ENCODE peak calls at places on chromosomes 1 and 21, in ten cellular contexts. One of them, this sample, is unnamed.

GRCh38 chr1:156815307-156815826 is 1.3 kb downstream of the SH2D2A start:
- DNase-seq in RWPE1: peak
- DNase-seq in pulmonary artery endothelial cell: no peak
- DNase-seq in amniotic epithelial cell: peak
- DNase-seq in MV-4-11: no peak
- DNase-seq in posterior vena cava: no peak
- DNase-seq in tibial nerve: peak
- DNase-seq in Peyer's patch: no peak
- DNase-seq in kidney: peak
- DNase-seq in NCI-H69: peak
- DNase-seq in this sample: no peak

GRCh38 chr1:200550367-200550766 is 70.2 kb downstream of the KIF14 start:
- DNase-seq in RWPE1: peak
- DNase-seq in pulmonary artery endothelial cell: no peak
- DNase-seq in amniotic epithelial cell: peak
- DNase-seq in MV-4-11: no peak
- DNase-seq in posterior vena cava: no peak
- DNase-seq in tibial nerve: no peak
- DNase-seq in Peyer's patch: no peak
- DNase-seq in kidney: no peak
- DNase-seq in NCI-H69: no peak
- DNase-seq in this sample: no peak

GRCh38 chr21:45554477-45555175 is 12.4 kb upstream of the SLC19A1 start:
- DNase-seq in RWPE1: peak
- DNase-seq in pulmonary artery endothelial cell: no peak
- DNase-seq in amniotic epithelial cell: peak
- DNase-seq in MV-4-11: peak
- DNase-seq in posterior vena cava: peak
- DNase-seq in tibial nerve: peak
- DNase-seq in Peyer's patch: peak
- DNase-seq in kidney: peak
- DNase-seq in NCI-H69: peak
- DNase-seq in this sample: peak

GRCh38 chr1:8560611-8561544 is 243.0 kb downstream of the SLC45A1 start:
- DNase-seq in RWPE1: peak
- DNase-seq in pulmonary artery endothelial cell: peak
- DNase-seq in amniotic epithelial cell: peak
- DNase-seq in MV-4-11: peak
- DNase-seq in posterior vena cava: no peak
- DNase-seq in tibial nerve: peak
- DNase-seq in Peyer's patch: no peak
- DNase-seq in kidney: no peak
- DNase-seq in NCI-H69: peak
- DNase-seq in this sample: peak

GRCh38 chr1:12528021-12528852 is 89.8 kb downstream of the DHRS3 start:
- DNase-seq in RWPE1: no peak
- DNase-seq in pulmonary artery endothelial cell: no peak
- DNase-seq in amniotic epithelial cell: peak
- DNase-seq in MV-4-11: peak
- DNase-seq in posterior vena cava: peak
- DNase-seq in tibial nerve: peak
- DNase-seq in Peyer's patch: peak
- DNase-seq in kidney: peak
- DNase-seq in NCI-H69: peak
- DNase-seq in this sample: no peak

GRCh38 chr1:56133517-56134472 is 445.6 kb downstream of the PLPP3 start:
- DNase-seq in RWPE1: no peak
- DNase-seq in pulmonary artery endothelial cell: no peak
- DNase-seq in amniotic epithelial cell: no peak
- DNase-seq in MV-4-11: no peak
- DNase-seq in posterior vena cava: no peak
- DNase-seq in tibial nerve: no peak
- DNase-seq in Peyer's patch: no peak
- DNase-seq in kidney: no peak
- DNase-seq in NCI-H69: no peak
- DNase-seq in this sample: peak

GRCh38 chr1:43349594-43350306 is 9.0 kb upstream of the CDC20 start:
- DNase-seq in RWPE1: no peak
- DNase-seq in pulmonary artery endothelial cell: no peak
- DNase-seq in amniotic epithelial cell: peak
- DNase-seq in MV-4-11: no peak
- DNase-seq in posterior vena cava: no peak
- DNase-seq in tibial nerve: no peak
- DNase-seq in Peyer's patch: no peak
- DNase-seq in kidney: no peak
- DNase-seq in NCI-H69: no peak
- DNase-seq in this sample: no peak

GRCh38 chr1:185520188-185520935 is 203.3 kb upstream of the IVNS1ABP start:
- DNase-seq in RWPE1: peak
- DNase-seq in pulmonary artery endothelial cell: no peak
- DNase-seq in amniotic epithelial cell: peak
- DNase-seq in MV-4-11: peak
- DNase-seq in posterior vena cava: no peak
- DNase-seq in tibial nerve: no peak
- DNase-seq in Peyer's patch: no peak
- DNase-seq in kidney: no peak
- DNase-seq in NCI-H69: no peak
- DNase-seq in this sample: no peak

GRCh38 chr21:44506279-44507255 is 33.4 kb downstream of the KRTAP10-1 start:
- DNase-seq in RWPE1: no peak
- DNase-seq in pulmonary artery endothelial cell: no peak
- DNase-seq in amniotic epithelial cell: no peak
- DNase-seq in MV-4-11: no peak
- DNase-seq in posterior vena cava: no peak
- DNase-seq in tibial nerve: no peak
- DNase-seq in Peyer's patch: no peak
- DNase-seq in kidney: peak
- DNase-seq in NCI-H69: no peak
- DNase-seq in this sample: no peak

GRCh38 chr1:37650173-37650572 is 15.5 kb upstream of the RSPO1 start:
- DNase-seq in RWPE1: no peak
- DNase-seq in pulmonary artery endothelial cell: no peak
- DNase-seq in amniotic epithelial cell: no peak
- DNase-seq in MV-4-11: no peak
- DNase-seq in posterior vena cava: no peak
- DNase-seq in tibial nerve: no peak
- DNase-seq in Peyer's patch: no peak
- DNase-seq in kidney: no peak
- DNase-seq in NCI-H69: no peak
- DNase-seq in this sample: no peak

GRCh38 chr1:51253691-51254090 is 17.6 kb downstream of the RNF11 start:
- DNase-seq in RWPE1: no peak
- DNase-seq in pulmonary artery endothelial cell: no peak
- DNase-seq in amniotic epithelial cell: no peak
- DNase-seq in MV-4-11: no peak
- DNase-seq in posterior vena cava: no peak
- DNase-seq in tibial nerve: no peak
- DNase-seq in Peyer's patch: no peak
- DNase-seq in kidney: no peak
- DNase-seq in NCI-H69: no peak
- DNase-seq in this sample: no peak